ENCODE peak calls at places on chromosomes 11 and 22, in nine cellular contexts. D is Right ventricle myocardium superior; P is ovary; K is posterior vena cava; A is effector memory CD8-positive, alpha-beta T cell; T is aorta; X is Peyer's patch; J is heart right ventricle; H is anterior cingulate cortex. L is an unnamed sample.

GRCh38 chr11:19191530-19192169 is 10.1 kb downstream of the CSRP3 start:
- DNase-seq in K (no peak), A (no peak), T (no peak), H (no peak), P (no peak), D (no peak), J (no peak), X (no peak), L (no peak)

GRCh38 chr11:17581036-17581731 is 34.1 kb downstream of the OTOG start:
- DNase-seq in K (no peak), X (no peak), J (no peak), A (no peak), T (no peak), D (no peak), H (no peak), P (no peak), L (no peak)

GRCh38 chr22:37483594-37484114 is 2.5 kb downstream of the MFNG start:
- DNase-seq in K (no peak), A (no peak), D (no peak), T (no peak), J (no peak), P (no peak), X (no peak), H (no peak), L (no peak)

GRCh38 chr11:2792376-2793250 is 92.8 kb upstream of the KCNQ1OT1 start:
- DNase-seq in A (no peak), D (peak), J (peak), H (no peak), P (peak), K (peak), X (no peak), T (peak), L (no peak)

GRCh38 chr22:38314992-38315800 is 2.0 kb downstream of the CSNK1E start:
- DNase-seq in D (no peak), H (no peak), T (peak), A (no peak), K (no peak), X (peak), P (no peak), J (peak), L (no peak)

GRCh38 chr11:75547617-75548054 is 14.4 kb upstream of the SERPINH1 start:
- DNase-seq in X (peak), A (peak), D (peak), P (peak), H (peak), J (peak), T (peak), K (no peak), L (peak)

GRCh38 chr11:69218946-69219720 is 63.4 kb downstream of the SMIM38 start:
- DNase-seq in D (no peak), P (peak), X (peak), A (no peak), K (no peak), J (no peak), T (no peak), H (no peak), L (no peak)

GRCh38 chr11:68269414-68270081 is 2.2 kb downstream of the C11orf24 start:
- DNase-seq in D (no peak), X (no peak), H (no peak), K (peak), P (no peak), T (no peak), J (no peak), A (no peak), L (peak)

GRCh38 chr11:37946155-37946766 is 1348.2 kb upstream of the RAG2 start:
- DNase-seq in H (no peak), K (no peak), D (no peak), J (no peak), A (no peak), P (no peak), X (no peak), T (no peak), L (no peak)

GRCh38 chr11:81005595-81005994 is 1564.8 kb upstream of the TENM4 start:
- DNase-seq in A (no peak), K (no peak), H (no peak), J (no peak), D (no peak), X (no peak), T (no peak), P (no peak), L (peak)

L was measured in Daoy.